ENCODE peak calls at places on chromosome 20, in five cellular contexts. H, X, V, J and P are unnamed samples.
A peak's percentile ranks its signal among the peaks of the same experiment; 100 is the strongest.

GRCh38 chr20:21344961-21345360 is 41.8 kb downstream of the XRN2 start:
- DNase-seq in J (no peak), V (no peak), X (no peak), H (no peak), P (no peak)

GRCh38 chr20:53282217-53282955 is 310.2 kb downstream of the TSHZ2 start:
- DNase-seq in H (no peak), J (no peak), X (no peak), V (no peak), P (no peak)

GRCh38 chr20:2248837-2249236 is 47.0 kb upstream of the TGM3 start:
- DNase-seq in H (no peak), V (no peak), J (no peak), X (no peak), P (no peak)

GRCh38 chr20:5531318-5532081 is 214.7 kb upstream of the PROKR2 start:
- DNase-seq in H (no peak), X (no peak), J (no peak), V (no peak), P (no peak)

GRCh38 chr20:55567826-55568225 is 437.5 kb downstream of the CBLN4 start:
- DNase-seq in X (no peak), H (no peak), J (no peak), V (no peak), P (no peak)

GRCh38 chr20:2798814-2799213 is 1.6 kb downstream of the CPXM1 start:
- DNase-seq in H (no peak), X (no peak), V (no peak), J (no peak), P (no peak)

GRCh38 chr20:36499723-36500501 is 41.4 kb upstream of the MYL9 start:
- DNase-seq in X (no peak), J (no peak), H (no peak), V (no peak), P (no peak)

GRCh38 chr20:2470051-2470431 is 548 bp downstream of the SNRPB start:
- DNase-seq in H (peak; percentile 36), X (peak; percentile 47), J (peak; percentile 56), V (peak; percentile 87), P (peak; percentile 69)

GRCh38 chr20:25397081-25397480 is 6.4 kb upstream of the ABHD12 start:
- DNase-seq in J (no peak), H (no peak), X (no peak), V (no peak), P (no peak)